ENCODE peak calls at places on chromosome 12, in seven cellular contexts. K, I, F, Y, X, Q and A are unnamed samples.

GRCh38 chr12:45234134-45234865 is 18.4 kb downstream of the ANO6 start:
- DNase-seq in K (no peak), I (no peak), F (no peak), Y (no peak), X (peak; percentile 94), Q (peak; percentile 90), A (no peak)

GRCh38 chr12:121806556-121807308 is 2.9 kb downstream of the SETD1B start:
- DNase-seq in K (no peak), I (no peak), F (peak; percentile 66), Y (no peak), X (no peak), Q (no peak), A (no peak)

GRCh38 chr12:6752181-6752930 is 585 bp downstream of the MLF2 start:
- DNase-seq in K (no peak), I (no peak), F (no peak), Y (peak; percentile 47), X (peak; percentile 48), Q (no peak), A (no peak)

GRCh38 chr12:47237751-47238211 is 158.0 kb upstream of the AMIGO2 start:
- DNase-seq in K (no peak), I (no peak), F (no peak), Y (no peak), X (no peak), Q (no peak), A (no peak)

GRCh38 chr12:14400599-14400998 is 35.1 kb downstream of the ATF7IP start:
- DNase-seq in K (no peak), I (no peak), F (no peak), Y (no peak), X (no peak), Q (no peak), A (no peak)

GRCh38 chr12:84912191-84913142 is at the start of gene SLC6A15:
- DNase-seq in K (no peak), I (no peak), F (peak; percentile 77), Y (no peak), X (peak; percentile 73), Q (no peak), A (no peak)

GRCh38 chr12:50242751-50243191 is 40.5 kb downstream of the LIMA1 start:
- DNase-seq in K (no peak), I (no peak), F (no peak), Y (no peak), X (no peak), Q (no peak), A (no peak)

GRCh38 chr12:22588817-22589216 is 36.2 kb upstream of the ETNK1 start:
- DNase-seq in K (no peak), I (no peak), F (no peak), Y (no peak), X (no peak), Q (no peak), A (no peak)

GRCh38 chr12:131222271-131223139 is 268.8 kb downstream of the ADGRD1 start:
- DNase-seq in K (no peak), I (no peak), F (peak; percentile 68), Y (no peak), X (no peak), Q (no peak), A (no peak)

GRCh38 chr12:98256830-98257229 is 258.6 kb upstream of the TMPO start:
- DNase-seq in K (no peak), I (no peak), F (no peak), Y (no peak), X (no peak), Q (no peak), A (no peak)

GRCh38 chr12:8145754-8146415 is 10.9 kb upstream of the ZNF705A start:
- DNase-seq in K (no peak), I (no peak), F (peak; percentile 94), Y (peak; percentile 37), X (no peak), Q (peak; percentile 92), A (no peak)

GRCh38 chr12:54701940-54702592 is 53.9 kb upstream of the DCD start:
- DNase-seq in K (peak; percentile 47), I (peak; percentile 33), F (no peak), Y (no peak), X (peak; percentile 61), Q (no peak), A (no peak)

GRCh38 chr12:97306121-97306520 is 156.5 kb upstream of the RMST start:
- DNase-seq in K (no peak), I (no peak), F (no peak), Y (no peak), X (no peak), Q (no peak), A (no peak)

GRCh38 chr12:48266826-48267225 is 63.7 kb upstream of the OR10AD1 start:
- DNase-seq in K (no peak), I (no peak), F (no peak), Y (no peak), X (no peak), Q (no peak), A (no peak)

GRCh38 chr12:53786411-53786810 is 34.6 kb upstream of the CISTR start:
- DNase-seq in K (no peak), I (no peak), F (peak; percentile 66), Y (no peak), X (no peak), Q (no peak), A (no peak)

GRCh38 chr12:125125271-125125670 is 60.0 kb downstream of the AACS start:
- DNase-seq in K (no peak), I (no peak), F (no peak), Y (no peak), X (no peak), Q (no peak), A (no peak)

GRCh38 chr12:54018608-54018984 is 9.6 kb upstream of the HOXC6 start:
- DNase-seq in K (no peak), I (no peak), F (peak; percentile 89), Y (no peak), X (no peak), Q (no peak), A (no peak)

GRCh38 chr12:21065845-21066244 is 65.1 kb upstream of the SLCO1B1 start:
- DNase-seq in K (no peak), I (no peak), F (no peak), Y (no peak), X (no peak), Q (no peak), A (no peak)

GRCh38 chr12:92928962-92929915 is at the start of gene EEA1:
- DNase-seq in K (peak; percentile 92), I (peak; percentile 95), F (peak; percentile 99), Y (peak; percentile 96), X (peak; percentile 96), Q (peak; percentile 98), A (peak; percentile 94)

GRCh38 chr12:92927055-92927435 is 2.0 kb downstream of the EEA1 start:
- DNase-seq in K (peak; percentile 38), I (peak; percentile 37), F (no peak), Y (no peak), X (no peak), Q (no peak), A (no peak)

GRCh38 chr12:92928431-92928961 is 599 bp downstream of the EEA1 start:
- DNase-seq in K (no peak), I (peak; percentile 46), F (peak; percentile 85), Y (peak; percentile 38), X (no peak), Q (peak; percentile 80), A (peak; percentile 31)

GRCh38 chr12:92926549-92926948 is 2.5 kb downstream of the EEA1 start:
- DNase-seq in K (no peak), I (no peak), F (no peak), Y (no peak), X (no peak), Q (no peak), A (no peak)

DNA sequence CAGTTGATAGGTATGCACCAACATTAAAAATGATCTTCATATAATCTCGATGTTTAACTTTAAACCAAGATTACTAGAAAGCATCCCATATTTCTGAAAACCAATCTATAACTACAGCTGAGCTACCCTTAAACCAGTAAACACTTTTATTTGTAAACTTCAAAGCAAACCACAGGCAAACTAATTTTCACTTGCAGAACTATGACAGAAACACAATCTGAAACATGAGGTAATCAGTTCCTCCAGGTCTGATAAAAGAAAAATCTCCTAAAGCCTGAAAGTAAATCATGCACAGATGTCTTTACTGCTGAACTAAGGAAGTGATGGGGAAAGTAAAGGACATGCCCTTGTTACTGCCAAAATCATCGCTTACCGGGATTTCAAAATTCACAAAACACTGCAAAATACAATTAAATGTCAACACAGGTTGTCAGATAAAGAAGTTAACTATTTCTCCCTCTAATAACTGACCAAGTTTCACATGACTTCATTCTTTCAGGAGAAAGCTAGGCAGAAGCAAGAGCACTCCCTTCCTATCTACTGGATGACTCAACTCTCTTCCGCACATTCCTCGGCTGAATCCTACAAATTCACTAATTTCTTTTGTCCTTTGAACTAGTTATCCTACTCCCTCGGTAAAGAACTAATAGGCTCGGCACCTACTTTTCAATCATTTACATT is 1.5 kb downstream of the EEA1 start:
- DNase-seq in K (peak; percentile 38), I (no peak), F (no peak), Y (no peak), X (peak; percentile 58), Q (no peak), A (no peak)
- H3K27ac ChIP-seq in K (no peak overlapping the region), I (peak overlapping the region; percentile 85), F (no peak overlapping the region), Y (peak overlapping the region; percentile 67), X (no peak overlapping the region), Q (peak overlapping the region; percentile 99), A (peak overlapping the region; percentile 86)

DNA sequence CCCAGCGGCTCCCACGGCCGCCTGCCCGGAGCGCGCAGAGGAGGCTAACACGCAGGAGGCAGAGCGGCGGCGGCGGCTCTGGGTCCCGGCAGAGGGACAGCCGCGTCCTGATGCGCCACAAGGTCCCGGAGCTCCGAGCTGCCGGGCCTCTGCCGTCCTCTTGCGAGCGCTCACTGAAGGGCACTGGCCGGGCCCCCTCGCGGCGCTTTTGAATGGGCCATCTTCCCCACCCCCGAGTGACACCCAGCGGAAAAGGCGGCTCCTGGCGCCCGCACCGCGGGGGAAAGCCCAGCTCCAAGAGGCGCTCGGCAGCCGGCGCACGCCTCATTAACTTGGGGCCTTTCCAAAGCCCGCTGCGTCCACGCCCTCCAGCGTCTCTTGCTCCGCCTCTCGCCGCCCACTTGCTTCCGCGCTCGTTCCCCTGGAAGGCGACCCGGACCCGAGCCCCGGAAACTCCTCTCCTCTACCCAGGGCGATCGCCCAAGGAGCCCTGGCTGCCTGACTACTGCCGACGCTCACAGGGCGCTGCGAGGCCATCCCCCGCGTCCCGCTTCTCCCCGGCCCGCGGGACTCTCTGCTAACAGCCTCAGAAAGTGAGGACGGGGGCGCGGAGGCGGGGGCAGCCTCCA is at the start of gene PHLDA1:
- DNase-seq in K (peak; percentile 75), I (peak; percentile 90), F (peak; percentile 99), Y (peak; percentile 91), X (peak; percentile 92), Q (peak; percentile 96), A (peak; percentile 79)
- H3K27ac ChIP-seq in K (peak within 1 kb of the TSS; percentile 86), I (peak within 1 kb of the TSS; percentile 63), F (peak within 1 kb of the TSS; percentile 95), Y (peak within 1 kb of the TSS; percentile 97), X (peak within 1 kb of the TSS; percentile 95), Q (peak within 1 kb of the TSS; percentile 91), A (peak within 1 kb of the TSS; percentile 69)

DNA sequence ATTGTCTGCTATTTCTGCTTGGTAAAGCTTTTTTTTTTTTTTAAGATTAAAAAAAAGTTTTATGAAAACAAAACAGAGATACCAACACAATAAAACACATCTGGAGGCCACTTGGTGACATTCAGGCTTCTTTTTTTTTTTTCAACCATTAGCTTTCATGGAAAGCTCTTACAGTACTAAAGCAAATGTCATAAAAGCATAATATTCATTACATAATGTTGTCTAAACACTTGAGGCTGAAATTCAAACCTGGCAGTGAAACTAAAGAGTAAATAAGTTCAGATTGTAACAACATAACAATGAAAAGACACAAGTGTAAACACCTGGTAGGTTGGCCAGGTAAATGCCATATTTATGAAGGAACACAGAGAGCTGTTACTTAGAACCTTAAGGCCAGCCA is 14.7 kb downstream of the PRICKLE1 start:
- DNase-seq in K (no peak), I (no peak), F (no peak), Y (no peak), X (no peak), Q (no peak), A (no peak)
- H3K27ac ChIP-seq in K (no peak overlapping the region), I (no peak overlapping the region), F (no peak overlapping the region), Y (no peak overlapping the region), X (no peak overlapping the region), Q (no peak overlapping the region), A (no peak overlapping the region)

GRCh38 chr12:27548301-27549199 is 24.5 kb downstream of the PPFIBP1 start:
- DNase-seq in K (no peak), I (no peak), F (no peak), Y (no peak), X (no peak), Q (no peak), A (no peak)
- H3K27ac ChIP-seq in K (no peak overlapping the region), I (no peak overlapping the region), F (peak overlapping the region; percentile 80), Y (peak overlapping the region; percentile 93), X (peak overlapping the region; percentile 80), Q (peak overlapping the region; percentile 64), A (no peak overlapping the region)